ENCODE peak calls at places on chromosomes 3 and 15, in four cellular contexts. One of them, this sample, is unnamed.
A peak's percentile ranks its signal among the peaks of the same experiment; 100 is the strongest.

GRCh38 chr15:101489236-101489632 is 273 bp downstream of the PCSK6 start:
- DNase-seq in GM12878: no peak
- DNase-seq in K562: peak; percentile 71
- DNase-seq in GM12891: peak; percentile 59
- DNase-seq in this sample: peak; percentile 37

GRCh38 chr15:81182031-81182745 is 14.5 kb upstream of the IL16 start:
- DNase-seq in GM12891: no peak
- DNase-seq in GM12878: no peak
- DNase-seq in K562: no peak
- DNase-seq in this sample: no peak

GRCh38 chr15:42608110-42608531 is 32.7 kb downstream of the STARD9 start:
- DNase-seq in GM12891: no peak
- DNase-seq in GM12878: peak; percentile 71
- DNase-seq in K562: no peak
- DNase-seq in this sample: peak; percentile 61

GRCh38 chr15:81880314-81880713 is 165.5 kb downstream of the MEX3B start:
- DNase-seq in K562: no peak
- DNase-seq in GM12878: peak; percentile 8
- DNase-seq in GM12891: no peak
- DNase-seq in this sample: no peak

GRCh38 chr15:77083381-77084160 is 12.7 kb upstream of the TSPAN3 start:
- DNase-seq in GM12891: peak; percentile 64
- DNase-seq in GM12878: peak; percentile 54
- DNase-seq in K562: no peak
- DNase-seq in this sample: no peak

GRCh38 chr3:13532661-13533060 is 16.3 kb upstream of the FBLN2 start:
- DNase-seq in GM12891: no peak
- DNase-seq in K562: no peak
- DNase-seq in GM12878: no peak
- DNase-seq in this sample: no peak

GRCh38 chr3:32813180-32813579 is 4.6 kb upstream of the TRIM71 start:
- DNase-seq in K562: no peak
- DNase-seq in GM12878: peak; percentile 7
- DNase-seq in GM12891: no peak
- DNase-seq in this sample: no peak

GRCh38 chr3:160413613-160414248 is 14.3 kb downstream of the SMC4 start:
- DNase-seq in K562: peak; percentile 56
- DNase-seq in GM12891: no peak
- DNase-seq in GM12878: peak; percentile 19
- DNase-seq in this sample: peak; percentile 59

GRCh38 chr3:171315101-171315500 is 145.1 kb downstream of the TNIK start:
- DNase-seq in GM12891: no peak
- DNase-seq in GM12878: no peak
- DNase-seq in K562: no peak
- DNase-seq in this sample: no peak

GRCh38 chr3:71064288-71064975 is 519.1 kb downstream of the FOXP1 start:
- DNase-seq in GM12878: no peak
- DNase-seq in K562: peak; percentile 80
- DNase-seq in GM12891: no peak
- DNase-seq in this sample: peak; percentile 39

GRCh38 chr3:52005571-52005986 is 9.9 kb upstream of the RPL29 start:
- DNase-seq in GM12878: no peak
- DNase-seq in K562: peak; percentile 44
- DNase-seq in GM12891: no peak
- DNase-seq in this sample: no peak

GRCh38 chr3:38650248-38650940 is 907 bp upstream of the SCN5A start:
- DNase-seq in GM12891: no peak
- DNase-seq in K562: no peak
- DNase-seq in GM12878: no peak
- DNase-seq in this sample: no peak
- TF ChIP-seq SPI1 in GM12891: no peak
- TF ChIP-seq SPI1 in K562: no peak
- TF ChIP-seq SPI1 in GM12878: no peak
- TF ChIP-seq SPI1 in this sample: no peak

DNA sequence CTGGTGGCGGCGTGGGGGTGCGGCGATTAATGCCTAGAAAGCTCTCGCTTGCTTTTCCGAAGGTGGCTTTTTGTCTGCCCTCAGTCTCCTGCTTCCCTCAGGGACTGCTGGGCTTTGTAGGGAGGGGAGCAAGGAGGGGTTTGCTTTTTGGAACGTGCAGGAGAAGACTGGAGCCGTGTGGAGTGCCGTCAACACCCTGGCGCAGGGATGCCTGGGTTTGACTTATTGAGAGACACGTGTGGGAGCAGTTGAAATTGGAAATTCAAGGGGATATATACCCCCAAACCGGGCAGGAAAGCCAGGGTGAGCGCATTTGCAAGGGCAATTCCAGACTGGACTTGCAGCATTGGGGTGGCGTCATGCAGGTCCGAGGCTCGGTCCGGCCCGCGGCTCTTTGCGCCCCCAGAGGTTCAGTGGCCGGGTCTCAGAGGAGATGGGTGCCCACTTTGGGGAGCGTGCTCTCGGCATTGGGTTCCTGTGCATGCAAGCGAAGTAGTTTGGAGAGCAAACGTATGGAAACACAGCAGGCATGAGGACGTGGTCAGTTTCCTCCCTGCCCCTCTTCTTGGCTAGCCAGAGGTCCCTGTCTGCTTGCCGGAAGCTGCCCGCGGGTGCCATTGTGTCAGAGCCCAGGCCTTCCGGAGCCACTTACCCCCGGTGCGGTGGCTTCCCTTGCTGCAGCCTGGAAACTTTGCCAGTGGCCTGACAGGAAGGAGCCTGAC is 2.2 kb downstream of the EPHB1 start:
- DNase-seq in K562: no peak
- DNase-seq in GM12891: no peak
- DNase-seq in GM12878: no peak
- DNase-seq in this sample: no peak
- TF ChIP-seq POLR2AphosphoS5 in K562: no peak
- TF ChIP-seq POLR2AphosphoS5 in GM12891: no peak
- TF ChIP-seq POLR2AphosphoS5 in GM12878: no peak
- TF ChIP-seq POLR2AphosphoS5 in this sample: no peak

GRCh38 chr3:64974401-64974800 is 286.6 kb upstream of the ADAMTS9 start:
- DNase-seq in GM12891: no peak
- DNase-seq in K562: no peak
- DNase-seq in GM12878: no peak
- DNase-seq in this sample: no peak

GRCh38 chr3:64975138-64975537 is 287.3 kb upstream of the ADAMTS9 start:
- DNase-seq in K562: no peak
- DNase-seq in GM12878: no peak
- DNase-seq in GM12891: no peak
- DNase-seq in this sample: no peak

GRCh38 chr3:64971584-64971983 is 283.8 kb upstream of the ADAMTS9 start:
- DNase-seq in K562: no peak
- DNase-seq in GM12891: no peak
- DNase-seq in GM12878: no peak
- DNase-seq in this sample: no peak

GRCh38 chr3:64977308-64978100 is 289.7 kb upstream of the ADAMTS9 start:
- DNase-seq in GM12878: no peak
- DNase-seq in GM12891: no peak
- DNase-seq in K562: no peak
- DNase-seq in this sample: no peak

GRCh38 chr3:64972793-64973192 is 285.0 kb upstream of the ADAMTS9 start:
- DNase-seq in K562: no peak
- DNase-seq in GM12891: no peak
- DNase-seq in GM12878: no peak
- DNase-seq in this sample: no peak
- TF ChIP-seq SPI1 in K562: peak; percentile 29
- TF ChIP-seq SPI1 in GM12891: peak; percentile 85
- TF ChIP-seq SPI1 in GM12878: peak; percentile 60
- TF ChIP-seq SPI1 in this sample: peak; percentile 72

GRCh38 chr3:24232784-24233183 is 261.9 kb downstream of the THRB start:
- DNase-seq in K562: no peak
- DNase-seq in GM12891: no peak
- DNase-seq in GM12878: no peak
- DNase-seq in this sample: no peak

GRCh38 chr3:24242012-24242698 is 252.5 kb downstream of the THRB start:
- DNase-seq in GM12878: no peak
- DNase-seq in K562: no peak
- DNase-seq in GM12891: no peak
- DNase-seq in this sample: no peak

GRCh38 chr3:24240306-24240705 is 254.3 kb downstream of the THRB start:
- DNase-seq in GM12878: no peak
- DNase-seq in K562: no peak
- DNase-seq in GM12891: no peak
- DNase-seq in this sample: no peak

GRCh38 chr3:24235121-24235520 is 259.5 kb downstream of the THRB start:
- DNase-seq in GM12891: no peak
- DNase-seq in GM12878: no peak
- DNase-seq in K562: no peak
- DNase-seq in this sample: no peak

GRCh38 chr3:24237971-24238767 is 256.5 kb downstream of the THRB start:
- DNase-seq in K562: peak; percentile 82
- DNase-seq in GM12891: peak; percentile 21
- DNase-seq in GM12878: peak; percentile 8
- DNase-seq in this sample: peak; percentile 28
- TF ChIP-seq POLR2AphosphoS5 in K562: no peak
- TF ChIP-seq POLR2AphosphoS5 in GM12891: no peak
- TF ChIP-seq POLR2AphosphoS5 in GM12878: no peak
- TF ChIP-seq POLR2AphosphoS5 in this sample: no peak

GRCh38 chr15:99180963-99181306 is 68.4 kb downstream of the TTC23 start:
- DNase-seq in GM12878: no peak
- DNase-seq in K562: no peak
- DNase-seq in GM12891: no peak
- DNase-seq in this sample: no peak
- TF ChIP-seq SPI1 in GM12878: no peak
- TF ChIP-seq SPI1 in K562: no peak
- TF ChIP-seq SPI1 in GM12891: no peak
- TF ChIP-seq SPI1 in this sample: no peak

GRCh38 chr3:50254577-50255250 is 14.2 kb upstream of the SEMA3B start:
- DNase-seq in K562: no peak
- DNase-seq in GM12891: no peak
- DNase-seq in GM12878: no peak
- DNase-seq in this sample: peak; percentile 22
- TF ChIP-seq POLR2AphosphoS5 in K562: no peak
- TF ChIP-seq POLR2AphosphoS5 in GM12891: no peak
- TF ChIP-seq POLR2AphosphoS5 in GM12878: no peak
- TF ChIP-seq POLR2AphosphoS5 in this sample: no peak

GRCh38 chr3:197599089-197599765 is 43.5 kb upstream of the BDH1 start:
- DNase-seq in K562: peak; percentile 84
- DNase-seq in GM12891: peak; percentile 85
- DNase-seq in GM12878: peak; percentile 23
- DNase-seq in this sample: peak; percentile 82
- TF ChIP-seq SPI1 in K562: no peak
- TF ChIP-seq SPI1 in GM12891: no peak
- TF ChIP-seq SPI1 in GM12878: no peak
- TF ChIP-seq SPI1 in this sample: no peak

DNA sequence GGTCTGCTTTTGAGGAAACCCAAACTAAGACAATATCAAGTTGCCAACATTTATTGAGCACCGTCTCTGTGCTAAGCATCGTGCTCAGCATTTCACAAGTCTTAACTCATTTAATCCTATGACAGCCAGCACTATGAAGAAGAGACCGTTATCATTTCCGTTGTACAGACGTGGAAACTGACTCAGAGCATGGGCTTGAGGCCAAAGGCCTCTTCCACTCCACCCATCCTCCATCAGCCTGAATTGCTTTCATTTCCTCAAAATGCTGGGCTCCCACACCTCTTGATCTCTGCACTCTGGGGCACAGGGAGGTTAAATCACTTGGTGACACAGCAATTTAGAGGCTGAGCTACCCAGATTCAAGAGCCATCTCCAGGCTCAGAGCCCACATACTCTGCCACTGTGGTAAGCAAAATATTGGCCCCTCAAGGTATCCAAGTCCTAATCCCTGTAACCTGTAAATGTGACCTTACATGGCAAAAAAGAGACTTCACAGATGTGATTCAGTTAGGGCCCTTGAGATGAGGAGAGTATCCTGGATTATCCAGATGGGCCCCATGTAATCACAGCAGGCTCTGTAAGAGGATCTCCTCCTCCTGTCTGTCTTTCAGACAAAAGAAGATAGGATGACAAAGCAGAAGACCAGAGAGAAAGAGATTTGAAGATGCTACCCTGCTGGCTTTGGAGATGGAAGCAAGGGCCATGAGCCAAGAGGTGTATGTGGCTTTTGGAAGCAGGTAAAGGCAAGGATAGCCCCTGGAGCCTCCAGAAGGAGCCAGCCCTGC is 24.3 kb upstream of the FLNB start:
- DNase-seq in K562: no peak
- DNase-seq in GM12878: peak; percentile 96
- DNase-seq in GM12891: peak; percentile 56
- DNase-seq in this sample: peak; percentile 87
- TF ChIP-seq POLR2AphosphoS5 in K562: no peak
- TF ChIP-seq POLR2AphosphoS5 in GM12878: no peak
- TF ChIP-seq POLR2AphosphoS5 in GM12891: no peak
- TF ChIP-seq POLR2AphosphoS5 in this sample: peak; percentile 62

DNA sequence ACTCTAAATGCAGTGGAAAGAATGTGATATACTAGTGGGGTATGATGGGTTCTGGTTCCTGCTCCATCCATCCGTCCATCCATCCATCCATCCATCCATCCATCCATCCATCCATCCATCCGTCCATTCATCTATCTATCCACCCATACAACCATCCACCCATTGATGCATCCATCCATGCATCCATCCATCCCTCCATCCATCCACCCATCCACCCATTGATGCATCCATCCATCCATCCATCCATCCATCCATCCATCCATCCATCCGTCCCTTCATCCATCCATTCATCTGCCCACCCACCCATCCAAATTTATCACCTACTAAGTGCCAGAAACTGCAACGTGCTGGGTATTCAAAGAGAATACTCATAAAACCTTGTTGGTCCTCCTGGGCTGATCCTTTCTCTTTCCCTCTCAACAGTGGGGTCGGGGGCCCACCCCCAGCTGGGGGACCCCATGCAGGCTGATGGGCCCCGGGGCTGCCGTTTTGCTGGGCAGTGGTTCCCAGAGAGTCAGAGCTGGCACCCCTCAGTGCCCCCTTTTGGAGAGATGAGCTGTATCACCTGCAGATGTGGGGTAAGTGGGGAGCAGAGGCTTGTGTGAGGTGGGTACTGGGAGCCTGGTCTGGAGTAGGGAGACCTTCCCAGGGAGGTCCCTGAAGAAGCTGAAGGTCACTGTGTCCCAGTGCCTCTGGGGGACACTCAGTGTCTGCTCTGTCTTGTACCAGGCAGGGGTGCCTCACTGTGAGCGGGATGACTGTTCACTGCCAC is 8.5 kb downstream of the CHRD start:
- DNase-seq in GM12891: no peak
- DNase-seq in K562: no peak
- DNase-seq in GM12878: no peak
- DNase-seq in this sample: no peak
- TF ChIP-seq SPI1 in GM12891: no peak
- TF ChIP-seq SPI1 in K562: no peak
- TF ChIP-seq SPI1 in GM12878: no peak
- TF ChIP-seq SPI1 in this sample: no peak